ENCODE peak calls at places on chromosomes 11 and 22, in four cellular contexts. P, H, T and Z are unnamed samples.

GRCh38 chr11:69434341-69434960 is 47.0 kb upstream of the LINC01488 start:
- DNase-seq in P (no peak), H (no peak), T (no peak), Z (peak)

GRCh38 chr11:33564856-33565453 is 135.7 kb downstream of the C11orf91 start:
- DNase-seq in P (peak), H (no peak), T (no peak), Z (no peak)

GRCh38 chr11:1749020-1749758 is 1.2 kb downstream of the IFITM10 start:
- DNase-seq in P (no peak), H (no peak), T (no peak), Z (no peak)

GRCh38 chr11:11701070-11701469 is 79.3 kb upstream of the GALNT18 start:
- DNase-seq in P (no peak), H (no peak), T (no peak), Z (no peak)

GRCh38 chr22:50562523-50563409 is at the start of gene SYCE3:
- DNase-seq in P (peak), H (peak), T (peak), Z (peak)

GRCh38 chr11:61783717-61784505 is 8.5 kb downstream of the TMEM258 start:
- DNase-seq in P (no peak), H (peak), T (no peak), Z (no peak)

GRCh38 chr11:69882270-69882608 is 63.0 kb upstream of the FGF3 start:
- DNase-seq in P (no peak), H (no peak), T (no peak), Z (no peak)

GRCh38 chr11:80103149-80103859 is 662.5 kb upstream of the TENM4 start:
- DNase-seq in P (no peak), H (no peak), T (no peak), Z (no peak)

GRCh38 chr22:30863161-30863833 is 105.3 kb downstream of the MORC2 start:
- DNase-seq in P (no peak), H (no peak), T (no peak), Z (no peak)

GRCh38 chr11:41392591-41392990 is 66.9 kb downstream of the LRRC4C start:
- DNase-seq in P (no peak), H (no peak), T (no peak), Z (no peak)

GRCh38 chr11:8384199-8384821 is 120.6 kb upstream of the LMO1 start:
- DNase-seq in P (no peak), H (peak), T (no peak), Z (no peak)

GRCh38 chr22:50007057-50007511 is 5.5 kb downstream of the IL17REL start:
- DNase-seq in P (no peak), H (no peak), T (no peak), Z (no peak)

GRCh38 chr11:20127671-20128527 is 32.4 kb downstream of the DBX1 start:
- DNase-seq in P (peak), H (peak), T (peak), Z (peak)

GRCh38 chr22:45235101-45235777 is 5.5 kb downstream of the KIAA0930 start:
- DNase-seq in P (no peak), H (no peak), T (peak), Z (peak)